ENCODE peak calls at places on chromosomes 16 and 17, in six cellular contexts. K is CD4-positive, CD25-positive, alpha-beta regulatory T cell; E is activated T-helper 9 cell treated with anti-CD3 and anti-CD28 coated beads, Interleukin-2, amount 50 U/mL, for 16 hours; R is left colon; D is GM06990; U is substantia nigra. N is an unnamed sample.

GRCh38 chr16:81443688-81444447 is 740 bp upstream of the CMIP start:
- DNase-seq in K (peak), D (no peak), U (peak), R (peak), E (no peak), N (no peak)

GRCh38 chr16:69476920-69477418 is 52.5 kb downstream of the CYB5B start:
- DNase-seq in R (no peak), D (no peak), E (no peak), K (no peak), U (no peak), N (no peak)

GRCh38 chr16:31223044-31223443 is 6.1 kb upstream of the PYDC1 start:
- DNase-seq in K (no peak), D (no peak), U (no peak), E (no peak), R (no peak), N (no peak)

GRCh38 chr16:79988089-79988488 is 387.6 kb upstream of the MAF start:
- DNase-seq in R (no peak), K (no peak), U (no peak), E (no peak), D (no peak), N (no peak)

GRCh38 chr16:59988591-59988990 is 1254.5 kb upstream of the GOT2 start:
- DNase-seq in K (no peak), D (no peak), R (no peak), E (no peak), U (no peak), N (no peak)

GRCh38 chr16:77403732-77404131 is 31.1 kb downstream of the ADAMTS18 start:
- DNase-seq in D (no peak), K (no peak), R (no peak), U (no peak), E (no peak), N (no peak)

GRCh38 chr16:49639739-49640388 is 216.0 kb downstream of the ZNF423 start:
- DNase-seq in K (no peak), R (no peak), U (no peak), E (no peak), D (no peak), N (no peak)

GRCh38 chr17:33171931-33172330 is 121.2 kb downstream of the ASIC2 start:
- DNase-seq in D (no peak), U (no peak), E (no peak), K (no peak), R (no peak), N (no peak)

GRCh38 chr16:57837305-57838125 is 35.2 kb upstream of the KIFC3 start:
- DNase-seq in K (no peak), R (no peak), D (no peak), U (no peak), E (no peak), N (no peak)

GRCh38 chr17:60079401-60079861 is 710 bp upstream of the HEATR6 start:
- DNase-seq in U (no peak), D (no peak), E (no peak), R (no peak), K (no peak), N (no peak)

GRCh38 chr16:10993649-10994048 is 49.3 kb downstream of the CLEC16A start:
- DNase-seq in K (no peak), R (no peak), U (no peak), D (no peak), E (no peak), N (no peak)

N was measured in HL-60.